ENCODE peak calls at places on chromosomes 12 and 14, in five cellular contexts. H is PC-3, I is tibial nerve, E is HCT116, J is fibroblast of lung. Y is an unnamed sample.
A peak's percentile ranks its signal among the peaks of the same experiment; 100 is the strongest.

GRCh38 chr12:93122569-93123091 is 193.5 kb upstream of the EEA1 start:
- DNase-seq in E (no peak), H (no peak), J (no peak), I (no peak), Y (no peak)

GRCh38 chr14:90785474-90785873 is 30.8 kb downstream of the TTC7B start:
- DNase-seq in E (peak; percentile 12), H (peak; percentile 22), J (peak; percentile 27), I (no peak), Y (no peak)

GRCh38 chr14:66638688-66639087 is 130.7 kb downstream of the GPHN start:
- DNase-seq in J (peak; percentile 70), H (peak; percentile 61), E (no peak), I (no peak), Y (no peak)

GRCh38 chr12:93777249-93777648 is 100.1 kb downstream of the CRADD start:
- DNase-seq in I (peak; percentile 43), H (peak; percentile 47), J (peak; percentile 62), E (no peak), Y (peak; percentile 16)

GRCh38 chr12:14185441-14186192 is 179.9 kb upstream of the ATF7IP start:
- DNase-seq in E (peak; percentile 39), I (peak; percentile 12), H (peak; percentile 63), J (peak; percentile 15), Y (peak; percentile 6)

GRCh38 chr12:97982684-97983083 is 520.1 kb downstream of the RMST start:
- DNase-seq in J (no peak), E (no peak), H (no peak), I (no peak), Y (no peak)

GRCh38 chr12:31228811-31229792 is 96.8 kb downstream of the SINHCAF start:
- DNase-seq in E (no peak), I (no peak), H (no peak), J (no peak), Y (peak; percentile 34)

GRCh38 chr12:116161588-116161987 is 115.9 kb downstream of the MED13L start:
- DNase-seq in H (peak; percentile 90), J (peak; percentile 46), I (no peak), E (no peak), Y (no peak)

GRCh38 chr12:32435921-32436710 is 36.8 kb downstream of the FGD4 start:
- DNase-seq in E (no peak), H (peak; percentile 2), I (no peak), J (peak; percentile 51), Y (no peak)

GRCh38 chr12:79935624-79936040 is 735 bp upstream of the PPP1R12A start:
- DNase-seq in E (no peak), J (peak; percentile 54), I (peak; percentile 37), H (peak; percentile 30), Y (no peak)

GRCh38 chr12:109743076-109743910 is 29.7 kb downstream of the FAM222A start:
- DNase-seq in H (no peak), I (no peak), E (no peak), J (no peak), Y (no peak)

GRCh38 chr14:71175491-71175890 is 268.2 kb downstream of the PCNX1 start:
- DNase-seq in I (no peak), J (no peak), H (peak; percentile 91), E (no peak), Y (no peak)

GRCh38 chr14:71852201-71852600 is 80.0 kb upstream of the RGS6 start:
- DNase-seq in H (no peak), I (no peak), E (no peak), J (no peak), Y (no peak)

GRCh38 chr12:130281157-130281799 is 56.4 kb upstream of the PIWIL1 start:
- DNase-seq in E (no peak), H (no peak), J (no peak), I (no peak), Y (no peak)

GRCh38 chr14:79764288-79764687 is 447.0 kb downstream of the DIO2 start:
- DNase-seq in H (peak; percentile 39), J (no peak), E (no peak), I (no peak), Y (no peak)

GRCh38 chr14:69046468-69046867 is 67.4 kb upstream of the ACTN1 start:
- DNase-seq in E (no peak), I (peak; percentile 55), J (peak; percentile 92), H (no peak), Y (no peak)

GRCh38 chr14:54669759-54670630 is 103.1 kb downstream of the SAMD4A start:
- DNase-seq in I (peak; percentile 48), J (peak; percentile 87), E (no peak), H (peak; percentile 99), Y (peak; percentile 52)

GRCh38 chr12:43805857-43806736 is at the start of gene TWF1:
- DNase-seq in J (peak; percentile 80), E (peak; percentile 27), I (peak; percentile 79), H (peak; percentile 85), Y (peak; percentile 87)

GRCh38 chr12:92063641-92064040 is 82.0 kb downstream of the BTG1 start:
- DNase-seq in J (peak; percentile 47), H (peak; percentile 44), E (no peak), I (no peak), Y (peak; percentile 52)

GRCh38 chr12:1338483-1339177 is 255.8 kb downstream of the FBXL14 start:
- DNase-seq in J (no peak), E (no peak), I (no peak), H (no peak), Y (no peak)

GRCh38 chr12:120290541-120291312 is 976 bp downstream of the RNU4-2 start:
- DNase-seq in E (no peak), H (no peak), I (peak; percentile 10), J (no peak), Y (peak; percentile 70)

DNA sequence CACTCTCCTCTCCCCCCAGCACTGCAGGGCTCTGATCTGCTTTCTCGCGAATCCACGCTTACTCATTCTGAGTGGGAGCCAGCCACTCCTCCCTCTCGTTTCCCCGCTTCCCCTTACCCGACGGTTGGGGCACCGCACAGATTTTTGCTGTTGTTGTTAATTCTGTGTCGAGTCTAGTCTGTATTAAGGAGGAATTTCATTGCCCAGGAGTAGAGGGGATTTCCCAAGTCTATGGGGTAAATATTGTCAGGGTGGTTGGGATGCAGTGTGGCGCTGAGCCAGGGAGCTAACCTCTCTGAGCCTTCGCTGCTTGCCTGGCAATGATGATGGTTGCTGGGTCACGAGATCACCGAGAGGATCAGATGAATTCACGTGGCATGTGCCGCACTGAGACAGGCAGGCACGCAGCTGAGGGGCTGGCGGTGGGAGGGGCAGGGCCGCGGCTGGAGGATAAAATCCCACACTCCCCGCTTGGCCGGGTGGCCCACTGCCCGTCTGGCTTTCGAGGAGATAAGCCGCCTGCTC is 18.5 kb downstream of the NCOR2 start:
- DNase-seq in E (no peak), H (no peak), I (peak; percentile 57), J (peak; percentile 76), Y (peak; percentile 66)
- H3K4me1 ChIP-seq in E (peaks cover 60% of the 10 kb centered on the region), H (peaks cover 25% of the 10 kb centered on the region), I (peaks cover 90% of the 10 kb centered on the region), J (peaks cover 37% of the 10 kb centered on the region), Y (peaks cover 57% of the 10 kb centered on the region)

GRCh38 chr12:104719700-104720345 is 238.3 kb downstream of the SLC41A2 start:
- DNase-seq in J (no peak), E (no peak), I (no peak), H (no peak), Y (no peak)
- H3K36me3 ChIP-seq in J (no peaks in the 10 kb centered on the region), E (no peaks in the 10 kb centered on the region), I (no peaks in the 10 kb centered on the region), H (no peaks in the 10 kb centered on the region), Y (no peaks in the 10 kb centered on the region)

DNA sequence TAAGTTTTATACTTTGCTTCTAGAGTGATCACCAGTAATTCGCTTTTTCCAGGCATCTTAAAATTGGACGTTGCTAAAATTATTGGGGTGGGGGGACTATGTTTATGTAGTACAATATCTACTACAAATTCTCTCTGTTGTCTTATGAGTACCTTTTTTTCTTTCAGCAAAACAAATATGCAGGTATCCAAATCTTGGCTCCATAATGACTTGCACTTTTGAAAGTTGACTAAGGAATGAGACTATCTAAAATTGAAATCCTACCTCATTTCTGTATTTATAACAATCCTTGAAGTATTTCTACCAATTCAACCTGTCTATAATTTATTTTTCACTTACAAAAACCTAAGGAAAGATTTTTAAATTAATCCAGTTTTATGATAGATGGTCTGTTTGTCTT is 2.4 kb downstream of the DYNC1H1 start:
- DNase-seq in E (no peak), J (no peak), H (peak; percentile 30), I (no peak), Y (no peak)
- H3K4me1 ChIP-seq in E (peaks cover 45% of the 10 kb centered on the region), J (peaks cover 22% of the 10 kb centered on the region), H (peaks cover 59% of the 10 kb centered on the region), I (peaks cover 74% of the 10 kb centered on the region), Y (peaks cover 38% of the 10 kb centered on the region)

GRCh38 chr12:122129131-122129530 is 44.9 kb downstream of the IL31 start:
- DNase-seq in E (no peak), J (no peak), I (no peak), H (no peak), Y (no peak)

GRCh38 chr12:122137229-122137628 is 36.8 kb downstream of the IL31 start:
- DNase-seq in E (no peak), J (no peak), I (no peak), H (no peak), Y (no peak)

GRCh38 chr12:122135437-122136031 is 38.5 kb downstream of the IL31 start:
- DNase-seq in H (no peak), J (no peak), E (no peak), I (no peak), Y (no peak)

GRCh38 chr12:122130150-122130549 is 43.9 kb downstream of the IL31 start:
- DNase-seq in E (peak; percentile 28), H (peak; percentile 84), I (no peak), J (peak; percentile 84), Y (peak; percentile 70)

GRCh38 chr12:122133192-122133950 is 40.6 kb downstream of the IL31 start:
- DNase-seq in E (no peak), I (no peak), J (no peak), H (no peak), Y (no peak)
- H3K36me3 ChIP-seq in E (peaks cover 39% of the 10 kb centered on the region), I (peaks cover 26% of the 10 kb centered on the region), J (peaks cover 25% of the 10 kb centered on the region), H (peaks cover 52% of the 10 kb centered on the region), Y (peaks cover 85% of the 10 kb centered on the region)

GRCh38 chr12:112977139-112977538 is 1.2 kb upstream of the OAS2 start:
- DNase-seq in H (no peak), I (no peak), J (no peak), E (no peak), Y (no peak)
- H3K4me1 ChIP-seq in H (peaks cover 14% of the 10 kb centered on the region), I (peaks cover 30% of the 10 kb centered on the region), J (peaks cover 4% of the 10 kb centered on the region), E (no peaks in the 10 kb centered on the region), Y (peaks cover 4% of the 10 kb centered on the region)